ENCODE peak calls at places on chromosomes 1 and 21, in nine cellular contexts. I is mesendoderm, W is H54, M is glutamatergic neuron, S is substantia nigra, J is cardiac fibroblast, H is lung microvascular endothelial cell, V is kidney glomerular epithelial cell, N is skeletal muscle cell. A is an unnamed sample.

GRCh38 chr1:204623894-204624361 is 61.6 kb downstream of the LRRN2 start:
- DNase-seq in N (no peak), V (no peak), I (peak), W (no peak), S (no peak), J (no peak), M (peak), H (peak), A (no peak)

GRCh38 chr1:153770812-153771211 is 4.4 kb upstream of the SLC27A3 start:
- DNase-seq in M (no peak), V (no peak), J (no peak), W (no peak), S (no peak), N (no peak), I (no peak), H (peak), A (no peak)

GRCh38 chr1:223772771-223773160 is 60.4 kb downstream of the CAPN2 start:
- DNase-seq in I (no peak), J (no peak), W (no peak), H (no peak), S (no peak), N (no peak), V (no peak), M (no peak), A (no peak)

GRCh38 chr1:78432016-78432415 is 58.8 kb upstream of the PTGFR start:
- DNase-seq in J (no peak), I (no peak), W (no peak), H (no peak), N (no peak), M (no peak), V (no peak), S (no peak), A (no peak)

GRCh38 chr1:28078680-28079626 is 9.5 kb downstream of the EYA3 start:
- DNase-seq in M (no peak), W (no peak), V (peak), N (no peak), J (peak), S (no peak), H (peak), I (no peak), A (no peak)

GRCh38 chr21:45051580-45052434 is 22.6 kb upstream of the ADARB1 start:
- DNase-seq in N (no peak), I (no peak), M (no peak), H (no peak), J (no peak), V (no peak), W (no peak), S (no peak), A (no peak)

GRCh38 chr1:228100822-228101613 is 2.1 kb downstream of the C1orf35 start:
- DNase-seq in N (no peak), V (no peak), S (no peak), M (no peak), J (no peak), I (no peak), H (no peak), W (no peak), A (no peak)

GRCh38 chr1:25944986-25945385 is 38.8 kb upstream of the STMN1 start:
- DNase-seq in V (no peak), W (no peak), J (peak), M (no peak), H (no peak), S (no peak), I (peak), N (no peak), A (no peak)

GRCh38 chr1:103180660-103181059 is 72.3 kb upstream of the COL11A1 start:
- DNase-seq in M (no peak), I (peak), S (no peak), W (no peak), V (peak), H (no peak), J (peak), N (peak), A (peak)

GRCh38 chr1:202553560-202554038 is 156.7 kb downstream of the SYT2 start:
- DNase-seq in I (peak), J (peak), M (no peak), H (no peak), N (peak), W (no peak), S (no peak), V (peak), A (peak)

GRCh38 chr1:30749691-30750583 is 7.6 kb downstream of the LAPTM5 start:
- DNase-seq in I (no peak), V (no peak), S (no peak), J (no peak), M (no peak), H (no peak), W (no peak), N (no peak), A (no peak)

GRCh38 chr21:44006656-44007055 is 5.5 kb upstream of the TRAPPC10 start:
- DNase-seq in M (no peak), J (peak), V (peak), S (no peak), W (no peak), H (no peak), N (no peak), I (no peak), A (no peak)

GRCh38 chr1:162391790-162392563 is 10.4 kb downstream of the C1orf226 start:
- DNase-seq in M (peak), J (peak), H (peak), I (peak), W (peak), N (no peak), V (peak), S (no peak), A (peak)

GRCh38 chr1:158962983-158963382 is 31.6 kb downstream of the PYHIN1 start:
- DNase-seq in V (no peak), J (no peak), I (peak), H (no peak), W (no peak), S (no peak), N (no peak), M (no peak), A (no peak)

GRCh38 chr1:156556354-156556753 is 16.0 kb downstream of the IQGAP3 start:
- DNase-seq in S (no peak), N (no peak), H (no peak), M (no peak), W (no peak), I (no peak), J (no peak), V (no peak), A (no peak)

GRCh38 chr1:181737056-181737455 is 253.7 kb downstream of the CACNA1E start:
- DNase-seq in M (no peak), H (peak), N (no peak), S (no peak), V (no peak), J (no peak), W (no peak), I (peak), A (no peak)

GRCh38 chr1:21294266-21295058 is 4.2 kb upstream of the ECE1 start:
- DNase-seq in J (peak), I (no peak), V (no peak), M (no peak), N (no peak), H (no peak), W (no peak), S (no peak), A (no peak)

GRCh38 chr1:39754026-39754569 is 15.4 kb downstream of the PPIE start:
- DNase-seq in H (peak), W (no peak), N (no peak), I (no peak), S (no peak), M (no peak), V (no peak), J (no peak), A (peak)

GRCh38 chr1:215146252-215146975 is 63.9 kb downstream of the KCNK2 start:
- DNase-seq in S (no peak), I (peak), N (no peak), M (peak), J (peak), H (peak), V (peak), W (no peak), A (peak)

GRCh38 chr1:156081174-156082110 is 823 bp downstream of the MEX3A start:
- DNase-seq in W (no peak), S (no peak), H (no peak), N (no peak), J (no peak), I (peak), V (no peak), M (peak), A (no peak)

GRCh38 chr1:201888282-201889033 is at the start of gene SHISA4:
- DNase-seq in M (peak), W (peak), V (peak), H (peak), N (no peak), I (no peak), S (peak), J (peak), A (peak)

GRCh38 chr1:85374160-85374559 is 90.8 kb downstream of the DDAH1 start:
- DNase-seq in I (no peak), W (peak), N (peak), J (peak), H (peak), V (peak), S (no peak), M (no peak), A (peak)

GRCh38 chr1:109874445-109874844 is 36.2 kb upstream of the CSF1 start:
- DNase-seq in H (no peak), W (no peak), V (no peak), I (no peak), S (no peak), N (no peak), J (no peak), M (no peak), A (no peak)

GRCh38 chr1:154760469-154760933 is 109.6 kb downstream of the KCNN3 start:
- DNase-seq in I (peak), V (no peak), S (no peak), J (no peak), M (peak), N (no peak), H (peak), W (no peak), A (no peak)

GRCh38 chr1:235441159-235441685 is 63.0 kb downstream of the B3GALNT2 start:
- DNase-seq in H (no peak), J (no peak), M (no peak), V (no peak), N (no peak), W (no peak), S (no peak), I (peak), A (no peak)

GRCh38 chr1:170685166-170685565 is 21.2 kb downstream of the PRRX1 start:
- DNase-seq in H (no peak), M (no peak), S (no peak), I (no peak), N (peak), V (no peak), W (no peak), J (peak), A (no peak)

GRCh38 chr1:94863297-94863911 is 43.2 kb downstream of the SLC44A3 start:
- DNase-seq in M (no peak), W (no peak), I (no peak), S (no peak), J (peak), N (peak), H (peak), V (no peak), A (no peak)

A was measured in LNCaP clone FGC.